ENCODE peak calls at places on chromosomes 12 and 14, in eight cellular contexts. K, V, Y, N, L, Q, B and W are unnamed samples.

GRCh38 chr12:107271523-107271922 is 178.2 kb upstream of the CRY1 start:
- DNase-seq in K (no peak), Q (no peak), Y (no peak), L (no peak), V (no peak), N (no peak), B (no peak), W (no peak)

GRCh38 chr12:80864046-80864735 is 73.5 kb downstream of the LIN7A start:
- DNase-seq in N (no peak), B (no peak), Q (no peak), L (no peak), K (no peak), Y (no peak), V (no peak), W (peak)

GRCh38 chr14:39376671-39377403 is 55.4 kb downstream of the FBXO33 start:
- DNase-seq in L (no peak), B (no peak), Y (no peak), Q (no peak), V (no peak), N (no peak), K (no peak), W (peak)

GRCh38 chr12:109736552-109737108 is 23.0 kb downstream of the FAM222A start:
- DNase-seq in Y (no peak), V (peak), N (peak), L (peak), B (peak), K (peak), Q (peak), W (peak)

GRCh38 chr14:74407801-74408154 is 18.2 kb downstream of the SYNDIG1L start:
- DNase-seq in V (no peak), Q (no peak), B (no peak), L (no peak), Y (no peak), K (peak), N (no peak), W (no peak)

GRCh38 chr14:95189400-95190162 is 32.3 kb upstream of the DICER1 start:
- DNase-seq in B (no peak), L (no peak), V (no peak), K (no peak), Q (no peak), Y (no peak), N (no peak), W (peak)

GRCh38 chr12:28050606-28051005 is 78.1 kb upstream of the PTHLH start:
- DNase-seq in B (no peak), Q (no peak), K (no peak), V (peak), Y (no peak), N (no peak), L (no peak), W (no peak)

GRCh38 chr12:126926023-126926600 is 1340.9 kb upstream of the TMEM132C start:
- DNase-seq in V (no peak), Q (no peak), K (peak), N (no peak), Y (no peak), L (no peak), B (no peak), W (no peak)

GRCh38 chr12:124760548-124760947 is 103.1 kb downstream of the SCARB1 start:
- DNase-seq in Y (no peak), V (no peak), B (no peak), N (no peak), Q (no peak), L (no peak), K (no peak), W (no peak)

GRCh38 chr12:5988659-5989116 is 43.6 kb upstream of the ANO2 start:
- DNase-seq in B (peak), Y (peak), K (peak), N (peak), V (peak), Q (peak), L (peak), W (peak)

GRCh38 chr14:61343991-61344405 is 22.6 kb downstream of the PRKCH start:
- DNase-seq in L (no peak), V (no peak), B (no peak), N (no peak), Q (no peak), K (no peak), Y (no peak), W (no peak)

GRCh38 chr14:30813182-30813581 is 61.2 kb upstream of the COCH start:
- DNase-seq in Q (no peak), V (no peak), L (no peak), Y (no peak), N (no peak), K (no peak), B (no peak), W (no peak)

GRCh38 chr12:4809013-4809448 is 88.8 kb downstream of the GALNT8 start:
- DNase-seq in K (peak), N (no peak), V (no peak), Y (no peak), Q (no peak), B (no peak), L (no peak), W (no peak)

GRCh38 chr12:25756974-25757665 is 201.4 kb upstream of the RASSF8 start:
- DNase-seq in L (no peak), K (no peak), N (no peak), B (no peak), V (no peak), Y (no peak), Q (no peak), W (peak)

GRCh38 chr12:100163416-100164152 is 20.9 kb upstream of the BLTP3B start:
- DNase-seq in B (peak), Q (no peak), V (peak), N (peak), L (peak), K (peak), Y (peak), W (peak)

GRCh38 chr12:65818454-65819382 is 5.6 kb upstream of the HMGA2 start:
- DNase-seq in Q (no peak), N (no peak), L (no peak), Y (no peak), V (peak), B (no peak), K (no peak), W (no peak)

GRCh38 chr14:88683119-88683518 is 109.6 kb downstream of the EML5 start:
- DNase-seq in V (no peak), K (no peak), Q (peak), L (no peak), N (no peak), Y (no peak), B (no peak), W (no peak)

GRCh38 chr12:71441836-71442566 is 2.4 kb downstream of the LGR5 start:
- DNase-seq in K (no peak), L (no peak), V (no peak), B (no peak), N (no peak), Q (no peak), Y (no peak), W (no peak)

GRCh38 chr12:119949145-119949544 is 39.9 kb upstream of the BICDL1 start:
- DNase-seq in Y (no peak), V (no peak), N (no peak), B (no peak), L (no peak), K (no peak), Q (no peak), W (no peak)

GRCh38 chr12:110575326-110575725 is 7.8 kb downstream of the PPTC7 start:
- DNase-seq in B (no peak), L (no peak), Q (no peak), N (no peak), V (no peak), Y (no peak), K (no peak), W (peak)

GRCh38 chr12:116455540-116456306 is 103.5 kb upstream of the MAP1LC3B2 start:
- DNase-seq in Y (peak), N (peak), K (no peak), L (no peak), B (peak), Q (peak), V (peak), W (peak)

GRCh38 chr12:64466178-64466577 is 14.3 kb downstream of the TBK1 start:
- DNase-seq in L (no peak), N (no peak), Y (no peak), K (no peak), V (no peak), Q (no peak), B (no peak), W (no peak)

GRCh38 chr14:75548544-75548943 is 26.3 kb downstream of the BATF start:
- DNase-seq in K (no peak), N (no peak), Q (no peak), V (no peak), Y (peak), L (no peak), B (no peak), W (peak)

GRCh38 chr14:60968099-60968498 is 12.8 kb downstream of the TRMT5 start:
- DNase-seq in K (no peak), Y (no peak), V (peak), L (no peak), B (no peak), N (no peak), Q (no peak), W (no peak)

GRCh38 chr14:61322011-61322798 is 826 bp downstream of the PRKCH start:
- DNase-seq in Y (peak), L (no peak), K (peak), V (no peak), Q (no peak), B (no peak), N (peak), W (no peak)

GRCh38 chr12:12182926-12183325 is 83.9 kb downstream of the LRP6 start:
- DNase-seq in B (peak), N (no peak), Q (no peak), V (no peak), K (no peak), Y (no peak), L (no peak), W (peak)

GRCh38 chr14:56173360-56173922 is 55.2 kb downstream of the PELI2 start:
- DNase-seq in B (no peak), V (no peak), K (no peak), Y (no peak), Q (no peak), L (no peak), N (no peak), W (peak)

GRCh38 chr12:112121780-112122565 is 3.4 kb upstream of the TRAFD1 start:
- DNase-seq in L (no peak), N (peak), K (peak), V (peak), Q (peak), Y (peak), B (peak), W (peak)

GRCh38 chr14:86035882-86036281 is 505.9 kb downstream of the FLRT2 start:
- DNase-seq in B (no peak), N (no peak), L (peak), Q (no peak), K (peak), V (peak), Y (no peak), W (peak)

GRCh38 chr12:28710882-28711281 is 438.2 kb upstream of the FAR2 start:
- DNase-seq in B (peak), V (peak), L (no peak), N (no peak), Q (peak), K (no peak), Y (no peak), W (peak)

GRCh38 chr14:32313977-32314376 is 15.1 kb upstream of the AKAP6 start:
- DNase-seq in K (no peak), Q (no peak), V (no peak), B (no peak), Y (peak), L (no peak), N (no peak), W (no peak)

GRCh38 chr12:65487679-65488078 is 209.2 kb downstream of the MSRB3 start:
- DNase-seq in N (no peak), Y (no peak), B (no peak), Q (no peak), V (peak), L (no peak), K (no peak), W (no peak)

GRCh38 chr12:94898388-94898787 is 105.1 kb downstream of the NDUFA12 start:
- DNase-seq in Y (no peak), V (peak), Q (no peak), L (no peak), B (peak), K (peak), N (no peak), W (peak)

GRCh38 chr12:6840428-6841138 is at the start of gene GNB3:
- DNase-seq in B (no peak), V (no peak), L (no peak), Y (no peak), K (no peak), N (peak), Q (no peak), W (peak)

GRCh38 chr12:20883288-20883687 is 72.8 kb downstream of the SLCO1B3 start:
- DNase-seq in Q (no peak), B (peak), Y (peak), L (no peak), K (no peak), V (peak), N (no peak), W (no peak)

GRCh38 chr12:84336231-84336630 is 576.4 kb downstream of the SLC6A15 start:
- DNase-seq in Q (no peak), K (no peak), L (no peak), V (peak), N (no peak), Y (no peak), B (no peak), W (no peak)

GRCh38 chr14:54003064-54003463 is 46.4 kb upstream of the BMP4 start:
- DNase-seq in N (no peak), K (no peak), V (no peak), Y (no peak), L (no peak), Q (peak), B (no peak), W (no peak)

GRCh38 chr12:119780786-119781434 is 96.2 kb downstream of the CIT start:
- DNase-seq in Q (peak), K (peak), V (peak), Y (peak), N (no peak), L (no peak), B (peak), W (peak)

GRCh38 chr14:54784060-54784459 is 118.6 kb downstream of the GCH1 start:
- DNase-seq in K (no peak), B (no peak), V (no peak), Y (no peak), N (peak), L (no peak), Q (no peak), W (no peak)

GRCh38 chr14:99910337-99911268 is 117.4 kb downstream of the EML1 start:
- DNase-seq in Q (peak), V (peak), N (no peak), B (peak), L (no peak), K (no peak), Y (no peak), W (peak)

GRCh38 chr14:99918781-99919180 is 125.6 kb downstream of the EML1 start:
- DNase-seq in B (no peak), Q (no peak), V (no peak), Y (no peak), L (no peak), N (no peak), K (no peak), W (no peak)

GRCh38 chr14:99909500-99910064 is 116.4 kb downstream of the EML1 start:
- DNase-seq in K (no peak), Y (no peak), B (no peak), Q (no peak), L (no peak), N (no peak), V (no peak), W (no peak)

GRCh38 chr14:99916091-99916383 is 122.8 kb downstream of the EML1 start:
- DNase-seq in N (no peak), K (no peak), Q (no peak), Y (no peak), B (no peak), L (no peak), V (no peak), W (no peak)

DNA sequence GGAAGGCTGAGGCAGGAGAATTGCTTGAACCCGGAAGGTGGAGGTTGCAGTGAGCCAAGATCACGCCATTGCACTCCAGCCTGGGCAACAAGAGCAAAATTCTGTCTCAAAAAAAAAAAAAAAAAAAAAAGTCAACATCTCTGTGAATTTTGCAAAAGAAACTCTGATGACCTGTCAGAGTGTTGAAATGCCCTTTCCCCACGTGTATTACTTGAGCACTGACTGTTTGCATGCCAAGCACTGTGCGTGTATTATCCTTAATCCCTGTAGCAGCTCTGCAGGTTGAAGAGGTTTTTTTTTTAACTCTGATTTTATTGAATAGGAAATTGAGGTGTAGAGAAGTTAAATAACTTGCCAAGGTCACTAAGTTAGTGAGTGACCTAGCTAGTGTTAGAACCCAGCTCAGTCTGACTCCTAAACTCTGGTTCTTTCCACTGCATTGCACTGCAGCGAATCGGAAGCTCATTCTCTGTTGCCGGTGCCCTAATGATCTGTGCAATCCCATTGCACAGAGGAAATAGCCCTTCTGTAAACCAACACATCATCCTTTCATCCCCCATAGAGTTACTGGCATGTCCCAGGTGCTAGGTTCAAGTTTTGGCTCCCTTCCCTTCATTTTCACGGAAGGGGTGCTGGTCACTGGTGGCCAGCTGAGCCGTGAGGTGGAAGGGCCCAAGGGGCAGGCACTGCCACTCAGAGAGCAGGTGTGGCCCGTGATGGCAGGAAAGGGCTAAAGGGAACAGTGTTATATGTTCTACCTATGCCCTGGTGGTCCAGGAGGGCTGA is 122.3 kb downstream of the EML1 start:
- DNase-seq in L (no peak), V (no peak), B (no peak), Q (no peak), Y (no peak), N (no peak), K (no peak), W (no peak)
- H3K4me3 ChIP-seq in L (no peak), V (no peak), B (no peak), Q (no peak), Y (no peak), N (no peak), K (no peak), W (no peak)

DNA sequence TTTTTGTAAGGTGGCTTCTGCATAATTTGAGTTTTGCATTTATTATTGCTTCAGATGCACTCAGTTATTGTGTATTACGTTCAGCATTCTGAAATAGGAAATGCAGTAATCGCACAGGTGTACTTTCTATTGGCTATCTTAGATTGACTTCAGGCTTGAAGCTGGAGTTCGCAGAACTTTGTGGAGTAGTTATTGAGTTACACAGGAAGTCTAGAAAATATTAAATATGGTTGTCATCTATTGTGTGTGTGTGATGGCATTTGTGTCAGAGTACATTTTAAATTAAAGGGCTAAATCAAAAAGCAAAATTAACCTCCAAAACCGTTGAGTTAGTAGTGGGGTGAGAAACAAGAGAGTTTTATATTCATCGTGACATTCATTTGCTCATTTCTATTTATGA is 2.7 kb downstream of the ARID2 start:
- DNase-seq in K (no peak), V (peak), Q (no peak), L (no peak), Y (no peak), N (no peak), B (no peak), W (no peak)
- H3K4me3 ChIP-seq in K (no peak), V (peak), Q (peak), L (peak), Y (peak), N (peak), B (no peak), W (peak)

DNA sequence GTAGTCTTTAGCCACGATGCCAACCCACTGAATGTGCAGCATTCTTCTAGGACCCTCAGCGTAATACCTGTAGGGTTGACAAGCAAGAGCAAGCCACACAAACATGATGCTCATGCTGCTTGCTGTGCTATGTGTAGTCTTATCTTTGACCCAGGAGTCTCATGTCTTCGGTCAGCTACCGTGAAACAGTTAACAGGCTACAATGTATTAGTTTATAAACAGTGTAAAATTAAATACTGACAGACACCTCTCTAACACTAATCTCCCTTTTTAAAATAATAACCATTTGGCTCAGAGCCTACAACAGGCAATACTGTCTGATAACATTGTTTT is 1.9 kb downstream of the EAPP start:
- DNase-seq in Y (no peak), K (no peak), N (no peak), B (no peak), L (no peak), Q (no peak), V (no peak), W (no peak)
- H3K4me3 ChIP-seq in Y (peak), K (no peak), N (peak), B (no peak), L (no peak), Q (peak), V (no peak), W (peak)

DNA sequence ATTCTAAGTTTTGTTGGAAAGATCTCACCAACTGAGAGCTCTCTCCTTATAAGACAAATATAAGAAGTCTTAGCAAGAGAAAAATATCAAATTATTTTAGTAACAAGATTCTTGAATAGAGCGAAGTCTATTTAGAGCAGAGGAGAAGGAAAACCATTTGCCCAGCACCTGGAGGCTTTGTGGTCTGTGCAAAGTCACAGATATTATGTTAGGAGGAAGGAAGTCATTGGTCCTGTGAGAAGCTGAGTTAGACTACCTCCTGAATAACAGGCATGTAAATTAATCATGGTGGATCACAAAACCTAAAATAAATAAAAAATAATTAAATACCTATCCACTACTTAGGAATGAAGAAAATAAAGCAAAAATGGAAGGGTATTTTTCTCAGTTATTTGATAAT is 38.4 kb upstream of the ATXN7L3B start:
- DNase-seq in L (no peak), N (no peak), Q (no peak), Y (no peak), V (no peak), K (no peak), B (no peak), W (no peak)
- H3K4me3 ChIP-seq in L (no peak), N (no peak), Q (no peak), Y (no peak), V (no peak), K (no peak), B (no peak), W (no peak)

DNA sequence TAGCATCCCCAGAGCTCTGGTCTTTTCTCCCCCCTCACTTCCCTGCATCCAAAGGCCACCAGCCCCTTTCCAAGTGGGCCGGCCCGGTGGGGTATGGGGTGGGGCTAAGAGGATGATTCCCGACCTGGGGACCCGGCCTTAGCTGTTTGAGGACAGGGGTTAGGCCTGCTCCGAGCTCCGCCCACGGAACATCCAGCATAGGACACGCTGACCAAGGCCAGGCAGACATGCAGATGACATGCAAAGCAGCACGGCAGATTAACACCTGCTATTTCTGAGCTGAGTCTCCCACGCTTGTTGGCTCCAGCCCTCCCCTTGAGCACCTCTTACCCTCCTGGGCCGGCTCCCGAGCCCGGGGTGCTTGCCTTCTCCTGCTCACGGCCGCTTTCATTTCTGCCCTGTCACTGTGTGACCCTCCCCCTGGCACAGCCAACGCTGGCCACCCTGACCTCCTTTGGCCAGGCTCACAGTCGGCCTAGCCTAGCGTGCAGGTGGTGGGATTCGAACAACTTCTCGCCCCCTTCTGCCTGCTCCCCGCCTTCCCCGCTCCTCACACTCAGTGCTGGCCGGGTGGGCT is 40.2 kb downstream of the TEAD4 start:
- DNase-seq in Q (no peak), L (no peak), Y (no peak), N (peak), B (no peak), V (no peak), K (peak), W (no peak)
- H3K4me3 ChIP-seq in Q (no peak), L (no peak), Y (no peak), N (peak), B (no peak), V (no peak), K (no peak), W (no peak)

GRCh38 chr12:51846209-51846779 is 2.2 kb downstream of the FIGNL2 start:
- DNase-seq in Y (no peak), L (no peak), V (no peak), B (no peak), N (no peak), K (peak), Q (no peak), W (no peak)
- H3K4me3 ChIP-seq in Y (no peak), L (no peak), V (no peak), B (no peak), N (peak), K (peak), Q (no peak), W (no peak)